ENCODE peak calls at places on chromosomes 12 and 14, in ten cellular contexts. O, W, E, Z, V, N, Q, B, T and F are unnamed samples.
A peak's percentile ranks its signal among the peaks of the same experiment; 100 is the strongest.

GRCh38 chr12:6606331-6607131 is 648 bp downstream of the CHD4 start:
- DNase-seq in O (peak; percentile 63), W (peak; percentile 76), E (peak; percentile 62), Z (peak; percentile 74), V (peak; percentile 82), N (peak; percentile 72), Q (peak; percentile 84), B (peak; percentile 85), T (peak; percentile 68), F (peak; percentile 68)

GRCh38 chr12:18719922-18720321 is 17.9 kb downstream of the PLCZ1 start:
- DNase-seq in O (no peak), W (peak; percentile 18), E (no peak), Z (no peak), V (no peak), N (no peak), Q (no peak), B (no peak), T (no peak), F (no peak)

GRCh38 chr14:22848391-22849164 is 12.2 kb downstream of the MMP14 start:
- DNase-seq in O (no peak), W (peak; percentile 88), E (no peak), Z (peak; percentile 91), V (peak; percentile 85), N (no peak), Q (peak; percentile 76), B (no peak), T (no peak), F (peak; percentile 43)

GRCh38 chr14:79871164-79871563 is 340.1 kb downstream of the DIO2 start:
- DNase-seq in O (no peak), W (no peak), E (no peak), Z (no peak), V (no peak), N (no peak), Q (no peak), B (no peak), T (no peak), F (no peak)

GRCh38 chr12:109798691-109799090 is 34.5 kb downstream of the TRPV4 start:
- DNase-seq in O (no peak), W (no peak), E (no peak), Z (no peak), V (no peak), N (no peak), Q (no peak), B (no peak), T (no peak), F (no peak)

GRCh38 chr12:79547044-79547734 is 143.6 kb downstream of the PAWR start:
- DNase-seq in O (peak; percentile 46), W (peak; percentile 89), E (no peak), Z (no peak), V (no peak), N (no peak), Q (no peak), B (no peak), T (no peak), F (no peak)

GRCh38 chr14:94051115-94051514 is 25.0 kb downstream of the OTUB2 start:
- DNase-seq in O (peak; percentile 65), W (peak; percentile 49), E (no peak), Z (peak; percentile 38), V (no peak), N (no peak), Q (peak; percentile 68), B (no peak), T (peak; percentile 45), F (no peak)

GRCh38 chr12:54036620-54037359 is 3.9 kb downstream of the HOXC5 start:
- DNase-seq in O (no peak), W (peak; percentile 89), E (no peak), Z (no peak), V (peak; percentile 44), N (no peak), Q (no peak), B (no peak), T (no peak), F (no peak)

GRCh38 chr12:754238-754816 is 1.9 kb downstream of the WNK1 start:
- DNase-seq in O (peak; percentile 11), W (peak; percentile 52), E (no peak), Z (no peak), V (no peak), N (no peak), Q (no peak), B (peak; percentile 7), T (no peak), F (no peak)